ENCODE peak calls at places on chromosomes 1 and 21, in seven cellular contexts. Y, U, Z, B, E, K and V are unnamed samples.

GRCh38 chr1:223846668-223847007 is 891 bp upstream of the TP53BP2 start:
- DNase-seq in Y (peak), U (no peak), Z (no peak), B (no peak), E (no peak), K (no peak), V (no peak)

GRCh38 chr1:206479164-206480125 is 9.2 kb downstream of the IKBKE start:
- DNase-seq in Y (peak), U (no peak), Z (peak), B (no peak), E (peak), K (no peak), V (no peak)

GRCh38 chr1:241411056-241411775 is 54.2 kb upstream of the RGS7 start:
- DNase-seq in Y (no peak), U (no peak), Z (peak), B (peak), E (peak), K (peak), V (no peak)

GRCh38 chr1:201552941-201553341 is 14.0 kb downstream of the NAV1 start:
- DNase-seq in Y (no peak), U (no peak), Z (peak), B (no peak), E (peak), K (no peak), V (no peak)

GRCh38 chr1:172626845-172627244 is 32.1 kb upstream of the FASLG start:
- DNase-seq in Y (no peak), U (no peak), Z (no peak), B (no peak), E (no peak), K (no peak), V (no peak)

GRCh38 chr1:37465596-37466517 is 8.5 kb upstream of the ZC3H12A start:
- DNase-seq in Y (no peak), U (no peak), Z (peak), B (no peak), E (peak), K (no peak), V (no peak)

GRCh38 chr1:3148171-3148570 is 79.2 kb downstream of the PRDM16 start:
- DNase-seq in Y (no peak), U (no peak), Z (no peak), B (no peak), E (no peak), K (no peak), V (no peak)

GRCh38 chr21:39452207-39452964 is 616 bp downstream of the SH3BGR start:
- DNase-seq in Y (no peak), U (no peak), Z (peak), B (no peak), E (peak), K (no peak), V (no peak)

GRCh38 chr1:50979964-50980363 is 9.9 kb downstream of the CDKN2C start:
- DNase-seq in Y (no peak), U (no peak), Z (no peak), B (no peak), E (peak), K (no peak), V (no peak)

GRCh38 chr1:45512641-45513054 is 9.0 kb downstream of the PRDX1 start:
- DNase-seq in Y (peak), U (no peak), Z (peak), B (no peak), E (peak), K (peak), V (peak)

GRCh38 chr1:59020151-59020997 is 236.5 kb upstream of the JUN start:
- DNase-seq in Y (peak), U (no peak), Z (peak), B (no peak), E (peak), K (no peak), V (peak)

GRCh38 chr1:23100074-23100748 is 68.4 kb downstream of the LUZP1 start:
- DNase-seq in Y (no peak), U (no peak), Z (peak), B (peak), E (peak), K (peak), V (no peak)

GRCh38 chr1:70071597-70071996 is 133.8 kb downstream of the LRRC40 start:
- DNase-seq in Y (no peak), U (no peak), Z (peak), B (no peak), E (peak), K (no peak), V (no peak)

GRCh38 chr21:16533692-16534407 is 804.1 kb downstream of the USP25 start:
- DNase-seq in Y (no peak), U (no peak), Z (peak), B (no peak), E (no peak), K (no peak), V (no peak)

GRCh38 chr1:55337801-55338447 is 122.8 kb upstream of the USP24 start:
- DNase-seq in Y (no peak), U (no peak), Z (peak), B (peak), E (peak), K (peak), V (no peak)

GRCh38 chr1:22888320-22889075 is 84.2 kb downstream of the LACTBL1 start:
- DNase-seq in Y (no peak), U (no peak), Z (peak), B (no peak), E (peak), K (no peak), V (no peak)

GRCh38 chr1:204350857-204351573 is 8.7 kb downstream of the PLEKHA6 start:
- DNase-seq in Y (peak), U (no peak), Z (peak), B (no peak), E (peak), K (no peak), V (no peak)

GRCh38 chr1:92030701-92031107 is 919 bp downstream of the EPHX4 start:
- DNase-seq in Y (no peak), U (no peak), Z (peak), B (no peak), E (peak), K (peak), V (no peak)

GRCh38 chr21:17585875-17586450 is 26.7 kb downstream of the BTG3 start:
- DNase-seq in Y (no peak), U (no peak), Z (peak), B (no peak), E (peak), K (peak), V (no peak)
- TF ChIP-seq CTCF in Y (peak), U (no peak), Z (peak), B (peak), E (peak), K (peak), V (peak)

GRCh38 chr1:47529520-47530098 is 91.8 kb downstream of the FOXD2 start:
- DNase-seq in Y (no peak), U (no peak), Z (no peak), B (no peak), E (no peak), K (no peak), V (no peak)
- TF ChIP-seq CTCF in Y (peak), U (no peak), Z (peak), B (peak), E (peak), K (peak), V (peak)

DNA sequence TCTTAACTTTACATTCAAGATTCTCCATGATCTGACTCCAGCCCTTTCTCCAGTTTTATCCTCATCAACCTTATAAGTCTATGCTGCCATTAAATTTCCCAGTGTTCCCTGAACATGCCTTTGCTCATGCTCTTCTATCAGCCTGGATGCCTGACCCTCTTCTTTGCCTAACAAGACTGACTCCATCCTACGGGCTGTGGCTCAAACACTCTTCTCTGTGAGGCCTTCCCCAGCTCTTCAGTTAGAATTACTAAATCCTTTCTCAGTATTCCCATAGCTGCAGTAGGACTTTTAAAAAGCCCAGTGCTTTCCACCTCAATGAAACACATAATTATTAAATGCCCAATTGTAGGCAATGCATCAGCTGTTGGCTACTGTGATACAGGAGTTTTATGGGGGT is 76.5 kb upstream of the GNG12 start:
- DNase-seq in Y (no peak), U (no peak), Z (no peak), B (no peak), E (no peak), K (no peak), V (no peak)
- TF ChIP-seq CTCF in Y (no peak), U (no peak), Z (no peak), B (no peak), E (no peak), K (no peak), V (no peak)

DNA sequence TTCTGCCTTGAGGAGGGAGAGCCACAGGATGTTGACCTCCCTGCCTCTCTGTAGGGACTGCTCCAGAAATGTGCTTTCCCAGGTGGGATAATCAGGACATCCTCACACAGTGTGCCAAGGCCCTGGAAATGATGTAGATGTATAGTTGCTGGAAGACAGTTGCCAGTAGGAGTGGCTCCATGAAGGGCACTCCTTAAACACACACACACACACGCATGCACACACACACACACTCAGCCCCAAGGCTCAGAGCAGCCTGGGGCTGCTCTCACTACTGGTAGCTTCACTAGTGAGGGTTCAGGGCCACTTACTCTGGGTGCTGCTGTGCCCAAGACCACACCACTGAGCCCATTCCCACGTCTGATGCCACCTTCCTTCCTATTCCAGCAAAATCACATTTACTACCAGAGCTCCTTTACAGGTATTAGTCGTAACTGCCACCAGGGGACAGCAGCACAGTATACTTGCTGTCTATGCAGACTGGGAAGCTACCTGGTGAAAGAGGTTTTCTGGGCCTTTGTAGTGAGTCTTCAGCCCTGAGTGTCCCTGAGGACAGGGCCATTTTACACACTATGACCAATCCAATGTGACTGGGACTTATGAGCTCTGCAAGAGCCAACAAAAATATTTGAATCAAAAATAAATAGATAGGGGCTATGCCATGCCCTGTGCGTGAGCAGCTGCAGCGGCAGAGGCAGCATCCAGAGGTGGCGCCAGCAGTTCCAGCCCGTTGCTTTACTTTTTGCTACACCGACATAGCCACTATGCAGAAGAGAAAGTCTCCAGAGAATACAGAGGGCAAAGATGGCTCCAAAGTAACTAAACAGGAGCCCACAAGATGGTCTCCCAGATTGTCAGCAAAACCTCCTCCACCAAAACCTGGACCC is 15.0 kb downstream of the CRNN start:
- DNase-seq in Y (no peak), U (no peak), Z (peak), B (no peak), E (peak), K (peak), V (no peak)
- TF ChIP-seq CTCF in Y (peak), U (no peak), Z (peak), B (no peak), E (peak), K (peak), V (no peak)

DNA sequence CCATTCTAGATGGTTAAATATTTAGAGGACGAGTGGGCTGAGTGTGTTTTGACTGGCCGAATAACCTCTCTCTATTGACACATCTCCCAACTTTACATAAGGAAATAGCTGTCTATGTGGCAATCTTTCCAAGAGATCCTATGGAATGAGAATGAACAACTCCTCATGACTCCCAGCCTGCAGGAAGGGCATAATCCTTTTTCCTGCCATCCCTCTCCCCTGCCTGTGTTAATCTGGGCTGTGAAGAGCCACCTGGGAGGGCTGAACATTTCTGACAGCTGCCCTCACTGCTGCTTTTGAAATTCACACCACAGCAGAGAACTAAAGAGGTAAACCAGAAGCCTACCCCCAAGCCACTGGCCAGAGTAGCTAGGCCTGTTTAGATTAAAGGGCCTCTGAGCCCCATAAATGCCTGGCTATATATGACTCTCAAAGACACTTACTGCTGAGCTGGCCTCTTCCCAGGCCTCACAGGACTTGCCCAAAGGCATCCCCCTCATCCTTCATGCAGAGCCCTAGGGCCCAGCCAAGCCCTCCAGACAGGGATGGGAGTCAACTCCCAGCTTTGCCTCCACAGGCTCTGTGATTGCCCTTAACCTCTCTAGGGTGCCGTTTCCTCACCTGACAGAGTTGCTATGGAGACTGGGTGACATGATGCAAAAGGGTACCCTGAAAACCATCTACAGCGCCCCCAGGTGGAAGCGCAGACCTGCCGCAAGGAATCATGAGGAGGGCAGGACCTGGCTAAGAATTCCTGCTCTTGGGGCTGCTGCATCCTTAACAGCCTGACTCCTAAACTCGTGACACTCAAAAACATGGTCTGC is 42.0 kb upstream of the LDLRAP1 start:
- DNase-seq in Y (peak), U (no peak), Z (peak), B (peak), E (peak), K (no peak), V (no peak)
- TF ChIP-seq CTCF in Y (peak), U (no peak), Z (no peak), B (peak), E (no peak), K (peak), V (peak)

GRCh38 chr1:97668945-97669344 is 251.9 kb downstream of the DPYD start:
- DNase-seq in Y (no peak), U (no peak), Z (peak), B (no peak), E (peak), K (peak), V (no peak)
- TF ChIP-seq CTCF in Y (no peak), U (no peak), Z (no peak), B (no peak), E (peak), K (peak), V (no peak)

DNA sequence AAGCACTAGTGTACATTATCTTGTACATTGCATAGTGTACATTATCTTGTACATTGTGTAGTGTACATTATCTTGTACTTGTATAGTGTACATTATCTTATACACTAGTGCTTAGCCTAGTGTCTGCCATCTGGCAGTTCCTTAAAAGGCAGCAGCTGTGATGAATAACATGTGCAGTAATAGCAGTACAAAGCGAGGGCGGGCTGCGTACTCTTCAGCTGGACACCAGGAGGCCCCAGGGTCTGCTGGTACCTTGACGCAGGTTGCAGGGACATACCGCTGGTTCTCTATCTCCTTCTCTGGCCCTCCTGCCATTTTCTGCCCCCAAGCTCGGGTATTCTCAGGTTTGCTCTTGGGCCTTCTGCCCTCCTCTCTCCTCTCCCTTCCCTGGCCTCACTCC is 149.6 kb downstream of the SEC16B start:
- DNase-seq in Y (no peak), U (no peak), Z (no peak), B (no peak), E (no peak), K (no peak), V (no peak)
- TF ChIP-seq CTCF in Y (no peak), U (no peak), Z (no peak), B (no peak), E (no peak), K (no peak), V (no peak)